ENCODE peak calls at places on chromosome 12, in four cellular contexts. Z is stimulated activated naive CD8-positive, alpha-beta T cell treated with anti-CD3 and anti-CD28 coated beads, Interleukin-15, Interleukin-2, amounts not matched to agents 100 U/mL and 50 U/mL, for 24 hours; F is amniotic stem cell; B is activated naive CD4-positive, alpha-beta T cell treated with anti-CD3 and anti-CD28 coated beads, Interleukin-2, amount 10 ng/mL, durations not matched to agents 7 days and 5 days. H is an unnamed sample.

GRCh38 chr12:71460850-71461609 is 21.4 kb downstream of the LGR5 start:
- DNase-seq in Z (no peak), F (no peak), B (no peak), H (no peak)

GRCh38 chr12:95836185-95836609 is 22.6 kb upstream of the SNRPF start:
- DNase-seq in Z (no peak), F (no peak), B (no peak), H (no peak)

GRCh38 chr12:85963322-85963721 is 89.2 kb downstream of the NTS start:
- DNase-seq in Z (no peak), F (no peak), B (no peak), H (no peak)

GRCh38 chr12:124466200-124467128 is 100.9 kb downstream of the NCOR2 start:
- DNase-seq in Z (peak), F (no peak), B (peak), H (no peak)

GRCh38 chr12:79897617-79898016 is 37.3 kb downstream of the PPP1R12A start:
- DNase-seq in Z (no peak), F (peak), B (no peak), H (no peak)

GRCh38 chr12:49014547-49014946 is 4.0 kb downstream of the PRKAG1 start:
- DNase-seq in Z (no peak), F (no peak), B (no peak), H (no peak)

GRCh38 chr12:5083955-5084849 is 40.5 kb downstream of the KCNA5 start:
- DNase-seq in Z (peak), F (peak), B (peak), H (peak)

GRCh38 chr12:67751376-67751928 is 102.9 kb downstream of the DYRK2 start:
- DNase-seq in Z (no peak), F (no peak), B (no peak), H (no peak)

GRCh38 chr12:96249196-96250118 is 55.3 kb downstream of the ELK3 start:
- DNase-seq in Z (no peak), F (no peak), B (no peak), H (no peak)

GRCh38 chr12:92363295-92364146 is 217.9 kb upstream of the BTG1 start:
- DNase-seq in Z (peak), F (no peak), B (peak), H (peak)

GRCh38 chr12:15719230-15719629 is 70.0 kb downstream of the EPS8 start:
- DNase-seq in Z (no peak), F (no peak), B (no peak), H (no peak)

GRCh38 chr12:63838411-63838810 is 6.1 kb upstream of the SRGAP1 start:
- DNase-seq in Z (no peak), F (no peak), B (no peak), H (no peak)

GRCh38 chr12:126780343-126780742 is 1486.6 kb upstream of the TMEM132C start:
- DNase-seq in Z (no peak), F (no peak), B (no peak), H (no peak)

GRCh38 chr12:79274571-79275064 is 410.0 kb downstream of the SYT1 start:
- DNase-seq in Z (no peak), F (no peak), B (no peak), H (no peak)

GRCh38 chr12:14777271-14777670 is 26.0 kb downstream of the WBP11 start:
- DNase-seq in Z (no peak), F (no peak), B (no peak), H (no peak)

GRCh38 chr12:2743478-2743877 is 51.3 kb upstream of the FKBP4 start:
- DNase-seq in Z (no peak), F (no peak), B (no peak), H (no peak)

GRCh38 chr12:110084314-110085015 is 36.1 kb upstream of the C12orf76 start:
- DNase-seq in Z (no peak), F (no peak), B (no peak), H (no peak)

GRCh38 chr12:119911147-119911546 is 34.0 kb upstream of the CIT start:
- DNase-seq in Z (no peak), F (no peak), B (no peak), H (no peak)

GRCh38 chr12:5307065-5307464 is 124.8 kb upstream of the NTF3 start:
- DNase-seq in Z (no peak), F (no peak), B (no peak), H (no peak)

GRCh38 chr12:56995201-56995929 is 11.0 kb downstream of the ZBTB39 start:
- DNase-seq in Z (no peak), F (no peak), B (no peak), H (no peak)

GRCh38 chr12:27462151-27462694 is 15.7 kb downstream of the SMCO2 start:
- DNase-seq in Z (no peak), F (peak), B (no peak), H (peak)

GRCh38 chr12:4700621-4701026 is 19.6 kb upstream of the GALNT8 start:
- DNase-seq in Z (no peak), F (no peak), B (no peak), H (no peak)

GRCh38 chr12:98351089-98351488 is 164.3 kb upstream of the TMPO start:
- DNase-seq in Z (no peak), F (no peak), B (no peak), H (no peak)

GRCh38 chr12:43847427-43847826 is 11.5 kb downstream of the TMEM117 start:
- DNase-seq in Z (no peak), F (peak), B (no peak), H (no peak)

GRCh38 chr12:64145226-64145625 is 76.9 kb downstream of the KICS2 start:
- DNase-seq in Z (no peak), F (no peak), B (no peak), H (no peak)

GRCh38 chr12:109579639-109580038 is 6.0 kb downstream of the MVK start:
- DNase-seq in Z (no peak), F (no peak), B (no peak), H (no peak)

GRCh38 chr12:8698830-8699330 is 1.1 kb downstream of the RIMKLB start:
- DNase-seq in Z (no peak), F (peak), B (no peak), H (no peak)

GRCh38 chr12:50314629-50315312 is 31.5 kb upstream of the LIMA1 start:
- DNase-seq in Z (no peak), F (peak), B (no peak), H (peak)

GRCh38 chr12:33671676-33672075 is 232.1 kb upstream of the SYT10 start:
- DNase-seq in Z (no peak), F (no peak), B (no peak), H (no peak)

GRCh38 chr12:132417741-132418140 is 72.2 kb upstream of the FBRSL1 start:
- DNase-seq in Z (no peak), F (no peak), B (no peak), H (no peak)

GRCh38 chr12:53591301-53592206 is 34.6 kb downstream of the ATF7 start:
- DNase-seq in Z (no peak), F (no peak), B (no peak), H (no peak)

GRCh38 chr12:66803972-66804371 is 125.1 kb upstream of the GRIP1 start:
- DNase-seq in Z (no peak), F (no peak), B (no peak), H (no peak)

GRCh38 chr12:26319511-26319910 is 124.1 kb downstream of the SSPN start:
- DNase-seq in Z (no peak), F (no peak), B (no peak), H (peak)

GRCh38 chr12:124581299-124581698 is 13.9 kb upstream of the NCOR2 start:
- DNase-seq in Z (no peak), F (no peak), B (no peak), H (no peak)